ENCODE peak calls at places on chromosomes 2 and 18, in seven cellular contexts. H, P, N, B, A, D and U are unnamed samples.

GRCh38 chr2:32711908-32712307 is 84.1 kb downstream of the TTC27 start:
- DNase-seq in A (no peak), N (no peak), B (no peak), D (no peak), P (no peak), H (no peak), U (no peak)

GRCh38 chr18:44680271-44681038 is at the start of gene SETBP1:
- DNase-seq in B (peak), D (no peak), N (no peak), A (peak), H (no peak), P (peak), U (no peak)

GRCh38 chr2:23397483-23397882 is 12.5 kb downstream of the KLHL29 start:
- DNase-seq in A (no peak), H (no peak), N (no peak), P (no peak), B (no peak), D (no peak), U (no peak)

GRCh38 chr2:195542067-195542466 is 115.0 kb upstream of the SLC39A10 start:
- DNase-seq in A (no peak), H (no peak), D (no peak), P (no peak), N (no peak), B (no peak), U (no peak)

GRCh38 chr2:188346059-188346458 is 54.4 kb downstream of the GULP1 start:
- DNase-seq in H (no peak), N (no peak), P (no peak), A (no peak), D (peak), B (no peak), U (no peak)

GRCh38 chr2:55049794-55050132 is 488 bp downstream of the RTN4 start:
- DNase-seq in A (peak), B (no peak), H (no peak), N (no peak), P (no peak), D (peak), U (no peak)

GRCh38 chr2:213261715-213262114 is 22.5 kb upstream of the SPAG16 start:
- DNase-seq in P (no peak), N (no peak), D (no peak), A (no peak), H (no peak), B (peak), U (no peak)

GRCh38 chr18:59086522-59086921 is 53.2 kb upstream of the SEC11C start:
- DNase-seq in D (no peak), N (no peak), H (no peak), P (no peak), A (no peak), B (no peak), U (no peak)

GRCh38 chr2:138502253-138503086 is 900 bp downstream of the SPOPL start:
- DNase-seq in A (no peak), D (peak), P (no peak), N (no peak), H (no peak), B (peak), U (peak)

GRCh38 chr2:893311-893710 is 57.3 kb upstream of the SNTG2 start:
- DNase-seq in D (peak), P (no peak), N (no peak), A (no peak), H (no peak), B (no peak), U (no peak)

GRCh38 chr2:11343626-11344341 is 652 bp downstream of the ROCK2 start:
- DNase-seq in N (peak), A (peak), D (peak), B (peak), H (peak), P (peak), U (peak)

GRCh38 chr2:72835403-72835802 is 9.6 kb upstream of the EXOC6B start:
- DNase-seq in D (no peak), A (no peak), H (no peak), N (no peak), P (no peak), B (no peak), U (no peak)

GRCh38 chr2:55859875-55860274 is 63.7 kb downstream of the EFEMP1 start:
- DNase-seq in A (no peak), P (no peak), N (no peak), H (no peak), B (no peak), D (no peak), U (no peak)

GRCh38 chr18:63366270-63366990 is 576 bp downstream of the KDSR start:
- DNase-seq in H (peak), N (peak), D (peak), B (peak), A (peak), P (peak), U (peak)